ENCODE peak calls at places on chromosomes 13 and 19, in seven cellular contexts. F is upper lobe of right lung, J is heart left ventricle, B is lung, K is left ventricle myocardium inferior, G is A673, E is foreskin fibroblast. W is an unnamed sample.

GRCh38 chr19:13100031-13100588 is 2.5 kb downstream of the LYL1 start:
- DNase-seq in E (no peak), K (no peak), B (no peak), J (no peak), G (no peak), F (no peak), W (no peak)

GRCh38 chr19:8304841-8305621 is 3.1 kb downstream of the CD320 start:
- DNase-seq in F (peak), B (peak), J (no peak), E (no peak), K (no peak), G (peak), W (no peak)

GRCh38 chr19:39645800-39646411 is 9.8 kb upstream of the LGALS16 start:
- DNase-seq in G (peak), E (peak), J (no peak), F (no peak), B (no peak), K (no peak), W (no peak)

GRCh38 chr13:40172878-40173277 is 493.6 kb downstream of the FOXO1 start:
- DNase-seq in B (no peak), J (no peak), G (no peak), F (no peak), K (no peak), E (no peak), W (no peak)

GRCh38 chr13:20547479-20547908 is 19.5 kb upstream of the IFT88 start:
- DNase-seq in K (no peak), B (no peak), F (no peak), J (no peak), E (no peak), G (no peak), W (no peak)

GRCh38 chr13:75196112-75196855 is 285.7 kb downstream of the TBC1D4 start:
- DNase-seq in J (no peak), K (no peak), E (peak), G (no peak), F (no peak), B (no peak), W (no peak)

GRCh38 chr13:108897955-108898354 is 268.5 kb downstream of the MYO16 start:
- DNase-seq in F (no peak), E (no peak), J (no peak), B (no peak), G (no peak), K (no peak), W (no peak)

GRCh38 chr19:41226053-41226873 is 7.2 kb downstream of the AXL start:
- DNase-seq in F (peak), K (peak), E (peak), J (peak), B (peak), G (peak), W (peak)

GRCh38 chr13:47175172-47175806 is 278.4 kb upstream of the HTR2A start:
- DNase-seq in J (no peak), F (no peak), K (no peak), E (peak), G (peak), B (no peak), W (no peak)

GRCh38 chr13:68993154-68993553 is 1114.5 kb upstream of the ATXN8OS start:
- DNase-seq in F (no peak), B (no peak), J (no peak), G (no peak), K (no peak), E (no peak), W (no peak)

GRCh38 chr13:49082653-49083536 is 107.2 kb downstream of the FNDC3A start:
- DNase-seq in G (no peak), J (no peak), K (no peak), F (no peak), E (peak), B (no peak), W (no peak)

GRCh38 chr13:113062691-113063090 is 42.9 kb upstream of the F7 start:
- DNase-seq in G (no peak), K (no peak), E (no peak), F (peak), B (no peak), J (no peak), W (peak)

GRCh38 chr13:99074693-99075092 is 96.8 kb upstream of the DOCK9 start:
- DNase-seq in G (no peak), K (no peak), B (no peak), E (no peak), F (no peak), J (no peak), W (no peak)

GRCh38 chr13:99215466-99215865 is 14.8 kb downstream of the UBAC2 start:
- DNase-seq in J (peak), E (no peak), K (no peak), F (no peak), B (no peak), G (no peak), W (no peak)

GRCh38 chr19:10252707-10253106 is 693 bp downstream of the MRPL4 start:
- DNase-seq in B (no peak), K (no peak), J (no peak), F (no peak), E (no peak), G (no peak), W (no peak)

GRCh38 chr13:53010374-53011105 is 18.1 kb upstream of the OLFM4 start:
- DNase-seq in K (no peak), E (no peak), J (no peak), F (no peak), B (no peak), G (no peak), W (no peak)

GRCh38 chr19:7355151-7355845 is 6.6 kb downstream of the ARHGEF18 start:
- DNase-seq in J (no peak), E (peak), G (no peak), K (no peak), B (no peak), F (peak), W (no peak)

GRCh38 chr19:39846678-39847486 is 703 bp upstream of the FBL start:
- DNase-seq in B (no peak), E (no peak), K (no peak), J (peak), F (no peak), G (no peak), W (no peak)

GRCh38 chr13:101691326-101691725 is 238.9 kb downstream of the ITGBL1 start:
- DNase-seq in E (peak), K (no peak), G (no peak), F (no peak), B (no peak), J (no peak), W (no peak)

GRCh38 chr13:51501592-51502205 is 48.9 kb upstream of the INTS6 start:
- DNase-seq in E (peak), K (no peak), B (no peak), F (no peak), G (peak), J (no peak), W (no peak)

GRCh38 chr19:48418317-48419064 is 25.0 kb downstream of the GRIN2D start:
- DNase-seq in B (no peak), G (no peak), E (no peak), F (no peak), J (no peak), K (no peak), W (no peak)

GRCh38 chr13:46622918-46623256 is 69.9 kb downstream of the LRCH1 start:
- DNase-seq in B (no peak), F (no peak), E (peak), J (no peak), K (peak), G (peak), W (peak)

GRCh38 chr19:29866011-29866410 is 54.2 kb downstream of the CCNE1 start:
- DNase-seq in B (no peak), K (no peak), E (no peak), J (no peak), G (no peak), F (peak), W (no peak)

GRCh38 chr13:47933688-47934011 is 67.4 kb downstream of the SUCLA2 start:
- DNase-seq in E (no peak), F (no peak), B (no peak), K (no peak), J (no peak), G (no peak), W (no peak)

GRCh38 chr19:40612831-40613668 is 11.9 kb downstream of the LTBP4 start:
- DNase-seq in G (peak), E (no peak), J (peak), F (peak), K (no peak), B (peak), W (no peak)

GRCh38 chr19:43532571-43532961 is 422 bp upstream of the ZNF575 start:
- DNase-seq in F (peak), K (no peak), E (no peak), J (peak), G (no peak), B (no peak), W (peak)

GRCh38 chr13:93736111-93736510 is 509.5 kb downstream of the GPC6 start:
- DNase-seq in E (no peak), K (no peak), B (no peak), F (no peak), J (no peak), G (no peak), W (no peak)

GRCh38 chr13:51714663-51715168 is 89.2 kb downstream of the DHRS12 start:
- DNase-seq in J (no peak), K (no peak), E (peak), F (no peak), G (no peak), B (no peak), W (no peak)

GRCh38 chr13:35830850-35831450 is 300.2 kb downstream of the DCLK1 start:
- DNase-seq in F (no peak), B (no peak), J (no peak), E (no peak), G (no peak), K (no peak), W (no peak)

GRCh38 chr13:63636231-63636993 is 2220.8 kb upstream of the PCDH20 start:
- DNase-seq in B (no peak), F (no peak), J (no peak), G (peak), E (no peak), K (no peak), W (no peak)
- H3K4me3 ChIP-seq in B (no peak), F (peak), J (peak), G (no peak), E (no peak), K (peak), W (peak)

DNA sequence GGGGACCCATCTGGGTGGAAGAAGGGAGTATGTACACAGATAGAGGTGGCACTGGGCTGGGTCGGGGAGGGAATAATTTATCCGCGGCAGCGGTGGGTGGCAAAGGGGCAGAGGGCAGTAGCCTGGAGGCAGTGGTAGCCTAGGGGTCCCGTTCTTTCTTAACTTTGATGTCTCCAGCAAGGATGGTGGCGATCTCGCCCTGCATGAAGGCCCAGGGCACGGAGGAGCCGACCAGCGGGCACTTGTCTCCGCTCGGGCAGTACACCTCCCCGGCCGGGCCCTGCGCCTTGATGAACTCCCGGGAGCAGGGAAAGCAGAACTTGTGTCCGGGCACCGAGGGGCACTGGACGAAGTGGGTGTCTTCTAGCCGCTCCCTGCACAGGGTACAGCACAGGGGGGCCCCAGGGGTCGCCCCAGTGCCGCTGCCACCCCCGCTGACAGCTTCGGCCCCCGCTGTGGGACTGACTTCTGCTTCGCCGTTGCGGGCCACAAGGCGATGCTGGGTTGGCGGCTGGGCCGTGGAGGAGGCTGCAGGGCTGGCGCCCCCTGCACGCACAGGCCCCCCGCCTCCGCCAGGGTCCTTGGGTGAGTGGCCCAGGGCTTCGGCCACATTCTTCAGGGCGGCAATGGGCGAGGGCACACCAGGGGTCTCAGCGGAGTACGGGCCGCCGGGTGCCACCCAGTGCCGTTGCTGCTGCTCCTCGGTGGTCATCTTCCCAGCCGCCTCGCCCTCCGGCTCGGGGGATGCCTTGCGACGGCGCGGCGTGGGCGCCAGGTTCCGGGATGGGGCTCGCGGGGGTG is 1.9 kb downstream of the IRF2BP1 start:
- DNase-seq in F (no peak), J (no peak), B (peak), E (no peak), K (no peak), G (no peak), W (no peak)
- H3K4me3 ChIP-seq in F (no peak), J (peak), B (no peak), E (no peak), K (peak), G (peak), W (peak)

GRCh38 chr13:106101201-106101600 is 434.3 kb downstream of the EFNB2 start:
- DNase-seq in E (no peak), B (no peak), F (no peak), K (no peak), G (no peak), J (no peak), W (no peak)

GRCh38 chr13:106105153-106105552 is 430.3 kb downstream of the EFNB2 start:
- DNase-seq in K (no peak), J (no peak), B (no peak), F (no peak), E (peak), G (no peak), W (no peak)

GRCh38 chr13:106104281-106104901 is 431.1 kb downstream of the EFNB2 start:
- DNase-seq in G (peak), E (peak), K (no peak), B (no peak), F (no peak), J (no peak), W (no peak)

GRCh38 chr13:106102776-106103175 is 432.7 kb downstream of the EFNB2 start:
- DNase-seq in G (no peak), F (no peak), E (no peak), B (no peak), K (no peak), J (no peak), W (no peak)

GRCh38 chr13:106103779-106104178 is 431.7 kb downstream of the EFNB2 start:
- DNase-seq in J (no peak), G (no peak), E (peak), K (no peak), F (no peak), B (no peak), W (no peak)
- H3K4me3 ChIP-seq in J (no peak), G (no peak), E (no peak), K (no peak), F (no peak), B (no peak), W (no peak)

GRCh38 chr19:4327877-4328242 is 10.8 kb downstream of the STAP2 start:
- DNase-seq in K (no peak), F (no peak), J (no peak), G (no peak), E (no peak), B (no peak), W (no peak)

GRCh38 chr19:4326837-4327251 is 11.8 kb downstream of the STAP2 start:
- DNase-seq in G (peak), F (no peak), K (no peak), J (no peak), B (no peak), E (no peak), W (no peak)

GRCh38 chr19:4327252-4327876 is 11.3 kb downstream of the STAP2 start:
- DNase-seq in B (peak), J (peak), K (peak), E (peak), G (peak), F (peak), W (peak)

GRCh38 chr19:4328243-4328990 is 10.2 kb downstream of the STAP2 start:
- DNase-seq in E (peak), G (peak), B (peak), J (peak), F (peak), K (peak), W (peak)

GRCh38 chr19:4326215-4326836 is 12.3 kb downstream of the STAP2 start:
- DNase-seq in G (no peak), B (no peak), F (no peak), J (no peak), E (no peak), K (no peak), W (no peak)
- H3K4me3 ChIP-seq in G (peak), B (no peak), F (no peak), J (no peak), E (no peak), K (no peak), W (no peak)

GRCh38 chr13:114064516-114065140 is 67.8 kb downstream of the RASA3 start:
- DNase-seq in E (peak), B (no peak), K (peak), G (no peak), J (peak), F (no peak), W (peak)
- H3K4me3 ChIP-seq in E (peak), B (no peak), K (peak), G (no peak), J (peak), F (peak), W (peak)

GRCh38 chr19:15194938-15195337 is 5.9 kb downstream of the NOTCH3 start:
- DNase-seq in G (no peak), K (no peak), B (no peak), J (no peak), F (peak), E (peak), W (no peak)
- H3K4me3 ChIP-seq in G (peak), K (peak), B (no peak), J (peak), F (peak), E (peak), W (peak)

DNA sequence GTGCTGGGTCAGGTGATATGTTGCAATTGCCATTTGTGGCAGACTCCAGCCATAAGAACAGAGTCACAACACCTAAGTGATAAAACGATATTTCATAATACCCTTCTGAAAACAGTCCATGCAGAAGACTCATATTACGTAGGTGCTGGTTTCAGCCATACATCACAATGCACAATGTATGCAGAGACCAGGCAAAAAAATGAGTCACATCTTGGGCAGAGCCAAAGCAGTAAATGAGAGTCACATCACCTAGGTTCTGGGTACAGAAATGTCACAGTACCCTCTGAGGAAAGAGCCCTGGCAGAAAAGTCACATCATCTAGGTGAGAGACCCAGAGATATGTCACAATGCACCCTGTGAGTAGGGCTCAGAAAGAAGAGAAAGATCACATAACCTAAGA is 125.2 kb upstream of the ZNF91 start:
- DNase-seq in G (no peak), F (no peak), J (no peak), B (no peak), E (no peak), K (no peak), W (no peak)
- H3K4me3 ChIP-seq in G (no peak), F (no peak), J (no peak), B (no peak), E (no peak), K (no peak), W (no peak)

GRCh38 chr19:2326699-2327360 is 1.6 kb downstream of the LSM7 start:
- DNase-seq in F (no peak), G (no peak), J (no peak), B (no peak), E (no peak), K (no peak), W (no peak)
- H3K4me3 ChIP-seq in F (peak), G (peak), J (peak), B (no peak), E (peak), K (peak), W (peak)

DNA sequence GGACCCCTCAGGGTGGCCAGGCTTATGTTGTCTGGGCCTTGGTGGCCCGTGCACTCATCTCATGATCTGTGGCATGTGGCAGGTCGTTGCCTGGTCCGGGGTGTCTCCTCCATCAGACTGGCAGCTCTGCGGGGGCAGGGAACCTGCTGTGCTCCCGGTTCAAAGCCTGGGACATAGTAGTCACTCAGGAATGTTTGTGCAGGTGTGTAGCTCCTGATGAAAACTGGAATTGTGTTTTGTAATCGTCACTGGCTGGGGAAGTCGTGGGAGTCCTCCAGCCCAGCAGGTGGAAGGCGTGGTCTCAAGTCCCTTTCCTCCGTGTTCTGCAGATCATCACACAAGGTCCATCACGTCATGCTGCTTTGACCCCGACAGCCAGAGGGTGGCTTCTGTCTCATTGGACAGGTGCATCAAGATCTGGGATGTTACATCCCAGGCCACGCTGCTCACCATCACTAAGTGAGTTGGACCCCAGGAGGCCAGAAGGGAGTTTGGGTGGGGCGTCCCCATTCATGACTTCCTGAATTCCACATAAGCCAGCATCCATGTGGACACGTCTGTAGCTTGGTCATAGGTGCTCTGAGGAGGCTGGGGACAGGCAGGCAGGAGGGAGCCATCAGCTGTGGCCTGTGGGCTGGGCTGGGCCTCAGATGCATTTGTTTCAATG is 19.1 kb downstream of the WDR88 start:
- DNase-seq in G (no peak), J (no peak), F (no peak), B (no peak), K (no peak), E (no peak), W (no peak)
- H3K4me3 ChIP-seq in G (no peak), J (no peak), F (no peak), B (no peak), K (no peak), E (no peak), W (no peak)

W was measured in psoas muscle.